ENCODE peak calls at places on chromosome 19, in seven cellular contexts. N is ovary, T is H54, Y is HepG2, H is tibial nerve, R is Peyer's patch, I is heart left ventricle. C is an unnamed sample.

GRCh38 chr19:42601811-42602443 is 7.2 kb upstream of the CEACAM8 start:
- DNase-seq in N (no peak), R (no peak), H (no peak), I (no peak), Y (peak), T (peak), C (peak)

GRCh38 chr19:39212377-39212742 is 8.3 kb upstream of the SYCN start:
- DNase-seq in Y (no peak), I (no peak), T (no peak), R (peak), H (no peak), N (no peak), C (peak)

GRCh38 chr19:50492303-50493052 is 15.8 kb upstream of the GARIN5A start:
- DNase-seq in N (no peak), I (no peak), R (no peak), Y (no peak), T (no peak), H (no peak), C (peak)

GRCh38 chr19:13103961-13104847 is 1.5 kb upstream of the LYL1 start:
- DNase-seq in N (peak), R (peak), T (no peak), H (no peak), I (peak), Y (no peak), C (peak)

GRCh38 chr19:11279505-11280236 is 16.3 kb upstream of the TSPAN16 start:
- DNase-seq in T (no peak), Y (no peak), H (no peak), R (peak), N (no peak), I (no peak), C (peak)

GRCh38 chr19:37930416-37930815 is 23.4 kb downstream of the SIPA1L3 start:
- DNase-seq in Y (peak), R (peak), I (no peak), N (no peak), T (peak), H (no peak), C (no peak)

GRCh38 chr19:19209372-19209771 is 2.4 kb upstream of the NCAN start:
- DNase-seq in I (no peak), Y (no peak), H (no peak), R (no peak), N (no peak), T (no peak), C (no peak)

GRCh38 chr19:46537136-46538097 is 41.8 kb upstream of the PNMA8B start:
- DNase-seq in Y (no peak), I (peak), R (peak), T (no peak), H (peak), N (no peak), C (peak)

GRCh38 chr19:12834976-12835757 is 788 bp upstream of the RTBDN start:
- DNase-seq in R (no peak), H (no peak), N (peak), Y (no peak), T (no peak), I (no peak), C (no peak)

GRCh38 chr19:49678970-49679831 is 2.1 kb downstream of the PRMT1 start:
- DNase-seq in I (peak), N (no peak), T (no peak), H (no peak), Y (no peak), R (no peak), C (no peak)

GRCh38 chr19:1261863-1262686 is 7.1 kb upstream of the CIRBP start:
- DNase-seq in I (peak), T (no peak), Y (peak), R (peak), H (peak), N (peak), C (no peak)

GRCh38 chr19:18895828-18896341 is at the start of gene CERS1:
- DNase-seq in I (peak), R (no peak), H (no peak), T (no peak), N (no peak), Y (no peak), C (peak)

GRCh38 chr19:48991011-48991609 is 2.0 kb downstream of the GYS1 start:
- DNase-seq in R (no peak), I (no peak), N (no peak), H (no peak), Y (no peak), T (no peak), C (no peak)

GRCh38 chr19:10284641-10285278 is 2.0 kb upstream of the ICAM4 start:
- DNase-seq in N (no peak), I (no peak), H (no peak), R (no peak), T (no peak), Y (no peak), C (peak)

GRCh38 chr19:3061214-3062161 is 807 bp downstream of the TLE5 start:
- DNase-seq in Y (no peak), N (peak), T (no peak), R (peak), I (peak), H (no peak), C (peak)
- TF ChIP-seq POLR2A in Y (no peak), N (peak), T (no peak), R (no peak), I (peak), H (no peak), C (no peak)

GRCh38 chr19:53868892-53869804 is 1.5 kb downstream of the MYADM start:
- DNase-seq in I (peak), H (peak), R (peak), N (peak), T (peak), Y (peak), C (peak)

GRCh38 chr19:53871448-53871847 is 3.8 kb downstream of the MYADM start:
- DNase-seq in I (no peak), Y (no peak), N (no peak), R (no peak), H (no peak), T (no peak), C (peak)

GRCh38 chr19:53872762-53873161 is 5.1 kb downstream of the MYADM start:
- DNase-seq in I (no peak), N (no peak), H (no peak), R (no peak), T (no peak), Y (no peak), C (no peak)

GRCh38 chr19:53868091-53868891 is 608 bp downstream of the MYADM start:
- DNase-seq in T (peak), Y (peak), N (peak), H (no peak), R (peak), I (peak), C (peak)

DNA sequence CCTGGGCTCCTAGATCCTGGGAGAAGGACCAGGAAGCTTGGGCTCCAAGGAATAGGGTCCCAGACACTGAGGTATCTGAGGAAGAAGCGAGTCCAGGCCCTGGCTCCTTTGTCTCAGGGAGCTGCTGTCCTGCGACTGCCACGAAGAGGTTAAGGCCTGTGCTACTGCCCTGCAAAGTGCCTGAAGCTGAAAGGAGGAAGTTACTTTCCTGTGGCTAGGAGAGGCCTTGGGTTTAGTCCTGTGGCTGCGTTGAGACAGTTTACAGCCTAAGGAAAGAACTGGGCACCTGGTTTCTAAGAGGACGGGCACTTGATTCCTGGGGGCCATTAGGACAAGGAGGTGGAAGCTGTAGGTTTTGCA is 2.8 kb downstream of the MYADM start:
- DNase-seq in N (no peak), R (peak), T (no peak), Y (no peak), H (no peak), I (no peak), C (peak)
- TF ChIP-seq POLR2A in N (no peak), R (no peak), T (no peak), Y (no peak), H (no peak), I (no peak), C (peak)

GRCh38 chr19:41221514-41222205 is 2.6 kb downstream of the AXL start:
- DNase-seq in T (no peak), R (no peak), I (no peak), N (no peak), Y (no peak), H (no peak), C (no peak)

GRCh38 chr19:41218249-41218614 is 791 bp upstream of the AXL start:
- DNase-seq in T (no peak), H (no peak), Y (no peak), R (no peak), N (no peak), I (no peak), C (no peak)

GRCh38 chr19:41217741-41218140 is 1.3 kb upstream of the AXL start:
- DNase-seq in R (no peak), N (no peak), Y (no peak), T (no peak), H (no peak), I (no peak), C (no peak)

GRCh38 chr19:41219924-41220567 is 1.0 kb downstream of the AXL start:
- DNase-seq in N (peak), I (peak), H (peak), Y (no peak), T (no peak), R (peak), C (no peak)

GRCh38 chr19:41218615-41219507 is at the start of gene AXL:
- DNase-seq in I (peak), R (peak), Y (peak), N (peak), T (peak), H (peak), C (no peak)
- TF ChIP-seq POLR2A in I (peak), R (no peak), Y (no peak), N (peak), T (peak), H (peak), C (no peak)

GRCh38 chr19:5695649-5696195 is 5.6 kb downstream of the RPL36 start:
- DNase-seq in R (no peak), T (no peak), N (peak), I (no peak), Y (no peak), H (no peak), C (no peak)

GRCh38 chr19:5698635-5699422 is 8.7 kb downstream of the RPL36 start:
- DNase-seq in Y (no peak), N (no peak), T (no peak), R (no peak), H (no peak), I (no peak), C (no peak)

GRCh38 chr19:5697022-5697889 is 7.2 kb downstream of the RPL36 start:
- DNase-seq in N (no peak), I (no peak), T (no peak), H (no peak), R (no peak), Y (no peak), C (peak)

GRCh38 chr19:5696196-5697021 is 6.3 kb downstream of the RPL36 start:
- DNase-seq in I (no peak), H (no peak), N (peak), R (no peak), Y (no peak), T (no peak), C (no peak)

GRCh38 chr19:5697890-5698634 is 8.0 kb downstream of the RPL36 start:
- DNase-seq in I (no peak), H (no peak), T (no peak), R (no peak), N (no peak), Y (no peak), C (no peak)
- TF ChIP-seq POLR2A in I (no peak), H (no peak), T (no peak), R (no peak), N (no peak), Y (peak), C (no peak)

DNA sequence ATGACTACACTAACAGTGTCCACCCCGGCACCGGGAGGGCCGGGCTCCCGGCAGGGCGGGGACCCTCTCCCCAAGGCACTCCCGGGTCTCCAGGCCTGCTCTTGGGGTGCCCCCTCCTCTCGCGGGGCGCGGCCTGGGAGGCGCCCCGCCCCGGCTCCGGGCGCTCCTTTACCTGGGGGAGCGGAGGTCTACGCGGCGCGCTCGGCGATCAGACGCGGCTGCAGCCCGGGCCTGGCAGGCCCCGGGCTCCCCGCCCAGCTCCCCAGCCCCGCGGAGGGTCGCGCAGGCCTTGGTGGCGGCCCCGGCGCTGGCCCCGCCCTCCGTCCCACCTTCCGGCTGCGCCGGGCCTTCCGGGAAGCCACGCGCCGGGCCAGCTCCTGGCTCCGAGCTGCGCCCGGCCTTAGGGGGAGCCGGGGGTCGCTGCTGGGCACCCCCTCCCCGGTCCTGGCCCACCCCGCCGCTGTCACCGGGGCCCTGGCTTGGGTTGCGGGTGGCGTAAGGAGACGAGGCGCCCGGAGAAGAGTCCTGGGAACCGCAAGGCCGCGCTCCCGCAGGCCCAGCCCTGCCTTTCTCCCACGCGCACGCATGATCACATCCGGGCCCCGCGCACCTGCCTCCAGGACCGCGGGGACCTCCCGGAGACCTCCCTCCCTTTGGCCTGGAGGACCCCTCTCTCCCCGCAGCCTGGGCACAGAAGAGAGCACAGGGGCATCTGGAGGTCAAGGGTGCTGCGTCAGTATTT is at the start of gene C19orf12:
- DNase-seq in N (peak), H (no peak), Y (peak), T (peak), I (peak), R (peak), C (peak)
- TF ChIP-seq POLR2A in N (peak), H (peak), Y (peak), T (peak), I (peak), R (peak), C (peak)

GRCh38 chr19:40690699-40691420 is 409 bp upstream of the NUMBL start:
- DNase-seq in I (peak), T (peak), R (peak), N (peak), H (peak), Y (no peak), C (peak)
- TF ChIP-seq POLR2A in I (peak), T (peak), R (no peak), N (peak), H (no peak), Y (no peak), C (no peak)

C was measured in NB4.